ENCODE peak calls at places on chromosomes 16 and 17, in ten cellular contexts. One of them, this sample, is unnamed.

GRCh38 chr17:57373071-57373470 is 116.7 kb downstream of the MSI2 start:
- DNase-seq in cardiac muscle cell: no peak
- DNase-seq in suprapubic skin: no peak
- DNase-seq in astrocyte of the spinal cord: no peak
- DNase-seq in omental fat pad: no peak
- DNase-seq in hepatocyte: no peak
- DNase-seq in brain microvascular endothelial cell: no peak
- DNase-seq in heart left ventricle: no peak
- DNase-seq in transverse colon: no peak
- DNase-seq in breast epithelium: no peak
- DNase-seq in this sample: no peak

GRCh38 chr16:2482181-2483107 is 7.5 kb downstream of the TBC1D24 start:
- DNase-seq in suprapubic skin: no peak
- DNase-seq in brain microvascular endothelial cell: no peak
- DNase-seq in hepatocyte: no peak
- DNase-seq in breast epithelium: peak
- DNase-seq in transverse colon: peak
- DNase-seq in astrocyte of the spinal cord: no peak
- DNase-seq in heart left ventricle: no peak
- DNase-seq in cardiac muscle cell: peak
- DNase-seq in omental fat pad: no peak
- DNase-seq in this sample: no peak

GRCh38 chr17:12958786-12959185 is 59.0 kb downstream of the ELAC2 start:
- DNase-seq in hepatocyte: no peak
- DNase-seq in cardiac muscle cell: no peak
- DNase-seq in astrocyte of the spinal cord: peak
- DNase-seq in omental fat pad: no peak
- DNase-seq in transverse colon: no peak
- DNase-seq in heart left ventricle: no peak
- DNase-seq in brain microvascular endothelial cell: no peak
- DNase-seq in suprapubic skin: no peak
- DNase-seq in breast epithelium: no peak
- DNase-seq in this sample: no peak

GRCh38 chr17:79517812-79518211 is 93.0 kb downstream of the RBFOX3 start:
- DNase-seq in omental fat pad: no peak
- DNase-seq in suprapubic skin: no peak
- DNase-seq in brain microvascular endothelial cell: no peak
- DNase-seq in hepatocyte: no peak
- DNase-seq in breast epithelium: no peak
- DNase-seq in astrocyte of the spinal cord: no peak
- DNase-seq in cardiac muscle cell: no peak
- DNase-seq in transverse colon: no peak
- DNase-seq in heart left ventricle: no peak
- DNase-seq in this sample: no peak

GRCh38 chr17:9755083-9755482 is 36.3 kb downstream of the DHRS7C start:
- DNase-seq in transverse colon: no peak
- DNase-seq in brain microvascular endothelial cell: no peak
- DNase-seq in heart left ventricle: no peak
- DNase-seq in suprapubic skin: no peak
- DNase-seq in astrocyte of the spinal cord: no peak
- DNase-seq in breast epithelium: no peak
- DNase-seq in omental fat pad: no peak
- DNase-seq in cardiac muscle cell: no peak
- DNase-seq in hepatocyte: no peak
- DNase-seq in this sample: no peak

GRCh38 chr16:8807189-8807588 is 9.6 kb downstream of the PMM2 start:
- DNase-seq in hepatocyte: no peak
- DNase-seq in transverse colon: no peak
- DNase-seq in suprapubic skin: no peak
- DNase-seq in astrocyte of the spinal cord: no peak
- DNase-seq in cardiac muscle cell: no peak
- DNase-seq in heart left ventricle: no peak
- DNase-seq in brain microvascular endothelial cell: no peak
- DNase-seq in breast epithelium: no peak
- DNase-seq in omental fat pad: no peak
- DNase-seq in this sample: no peak

GRCh38 chr16:79037429-79038373 is 562.8 kb downstream of the MAF start:
- DNase-seq in suprapubic skin: no peak
- DNase-seq in brain microvascular endothelial cell: no peak
- DNase-seq in omental fat pad: no peak
- DNase-seq in breast epithelium: no peak
- DNase-seq in transverse colon: no peak
- DNase-seq in cardiac muscle cell: no peak
- DNase-seq in astrocyte of the spinal cord: no peak
- DNase-seq in hepatocyte: no peak
- DNase-seq in heart left ventricle: no peak
- DNase-seq in this sample: no peak

GRCh38 chr17:68821860-68822693 is 133.1 kb downstream of the ABCA8 start:
- DNase-seq in omental fat pad: no peak
- DNase-seq in suprapubic skin: no peak
- DNase-seq in astrocyte of the spinal cord: peak
- DNase-seq in brain microvascular endothelial cell: peak
- DNase-seq in hepatocyte: peak
- DNase-seq in transverse colon: no peak
- DNase-seq in cardiac muscle cell: peak
- DNase-seq in heart left ventricle: no peak
- DNase-seq in breast epithelium: no peak
- DNase-seq in this sample: no peak

GRCh38 chr17:27384261-27384701 is 72.0 kb upstream of the KSR1 start:
- DNase-seq in cardiac muscle cell: peak
- DNase-seq in omental fat pad: no peak
- DNase-seq in transverse colon: peak
- DNase-seq in astrocyte of the spinal cord: peak
- DNase-seq in brain microvascular endothelial cell: peak
- DNase-seq in breast epithelium: peak
- DNase-seq in hepatocyte: no peak
- DNase-seq in heart left ventricle: peak
- DNase-seq in suprapubic skin: peak
- DNase-seq in this sample: no peak
- TF ChIP-seq CTCF in cardiac muscle cell: no peak
- TF ChIP-seq CTCF in omental fat pad: no peak
- TF ChIP-seq CTCF in transverse colon: no peak
- TF ChIP-seq CTCF in astrocyte of the spinal cord: no peak
- TF ChIP-seq CTCF in brain microvascular endothelial cell: peak
- TF ChIP-seq CTCF in breast epithelium: no peak
- TF ChIP-seq CTCF in hepatocyte: no peak
- TF ChIP-seq CTCF in heart left ventricle: no peak
- TF ChIP-seq CTCF in suprapubic skin: no peak
- TF ChIP-seq CTCF in this sample: no peak

GRCh38 chr16:3689731-3690130 is 27.6 kb downstream of the TRAP1 start:
- DNase-seq in transverse colon: no peak
- DNase-seq in brain microvascular endothelial cell: no peak
- DNase-seq in omental fat pad: no peak
- DNase-seq in heart left ventricle: no peak
- DNase-seq in hepatocyte: no peak
- DNase-seq in astrocyte of the spinal cord: no peak
- DNase-seq in suprapubic skin: no peak
- DNase-seq in cardiac muscle cell: no peak
- DNase-seq in breast epithelium: no peak
- DNase-seq in this sample: no peak

GRCh38 chr16:3690470-3690918 is 26.8 kb downstream of the TRAP1 start:
- DNase-seq in cardiac muscle cell: peak
- DNase-seq in astrocyte of the spinal cord: peak
- DNase-seq in transverse colon: peak
- DNase-seq in suprapubic skin: peak
- DNase-seq in omental fat pad: peak
- DNase-seq in brain microvascular endothelial cell: peak
- DNase-seq in hepatocyte: peak
- DNase-seq in breast epithelium: peak
- DNase-seq in heart left ventricle: peak
- DNase-seq in this sample: peak

GRCh38 chr16:3687792-3688191 is 29.5 kb downstream of the TRAP1 start:
- DNase-seq in hepatocyte: no peak
- DNase-seq in brain microvascular endothelial cell: no peak
- DNase-seq in transverse colon: no peak
- DNase-seq in heart left ventricle: no peak
- DNase-seq in cardiac muscle cell: no peak
- DNase-seq in suprapubic skin: no peak
- DNase-seq in omental fat pad: no peak
- DNase-seq in astrocyte of the spinal cord: no peak
- DNase-seq in breast epithelium: no peak
- DNase-seq in this sample: no peak

GRCh38 chr16:3691778-3692177 is 25.5 kb downstream of the TRAP1 start:
- DNase-seq in hepatocyte: no peak
- DNase-seq in heart left ventricle: no peak
- DNase-seq in suprapubic skin: no peak
- DNase-seq in cardiac muscle cell: no peak
- DNase-seq in brain microvascular endothelial cell: no peak
- DNase-seq in transverse colon: no peak
- DNase-seq in astrocyte of the spinal cord: no peak
- DNase-seq in omental fat pad: no peak
- DNase-seq in breast epithelium: no peak
- DNase-seq in this sample: no peak

DNA sequence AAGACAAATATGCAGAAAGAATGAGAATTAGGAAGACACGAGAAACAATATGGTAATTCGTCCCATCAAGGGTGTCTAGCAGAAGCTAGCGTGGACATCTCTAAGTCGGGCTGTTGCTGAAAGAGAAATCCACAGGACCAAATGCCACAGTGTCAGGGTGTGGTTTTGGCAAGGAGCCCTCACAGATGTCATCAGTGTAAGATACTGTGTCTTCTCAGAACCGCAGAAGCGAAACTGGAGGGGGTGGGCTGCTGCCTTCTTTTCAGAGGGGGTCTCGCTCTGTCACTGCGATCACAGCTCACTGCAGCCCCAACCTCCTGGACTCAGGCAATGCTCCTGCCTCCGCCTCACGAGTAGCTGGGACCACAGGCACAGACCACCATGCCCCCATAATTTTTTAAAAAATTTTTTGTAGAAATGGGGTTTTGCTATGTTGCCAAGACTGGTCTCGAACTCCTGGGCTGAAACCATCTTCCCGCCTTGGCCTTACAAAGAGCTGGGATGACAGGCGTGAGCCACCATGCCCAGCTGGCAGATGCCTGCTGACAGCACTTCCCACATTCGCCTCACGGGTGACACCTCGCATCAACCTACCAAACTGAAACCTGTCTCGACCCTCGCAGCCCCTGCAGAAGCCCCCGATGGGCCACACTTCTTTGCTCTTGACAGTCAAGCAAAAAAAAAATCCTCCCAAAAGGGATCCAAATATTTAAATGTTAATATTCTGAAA is 26.2 kb downstream of the TRAP1 start:
- DNase-seq in hepatocyte: no peak
- DNase-seq in heart left ventricle: no peak
- DNase-seq in suprapubic skin: no peak
- DNase-seq in brain microvascular endothelial cell: peak
- DNase-seq in transverse colon: no peak
- DNase-seq in astrocyte of the spinal cord: peak
- DNase-seq in cardiac muscle cell: no peak
- DNase-seq in breast epithelium: no peak
- DNase-seq in omental fat pad: no peak
- DNase-seq in this sample: no peak
- TF ChIP-seq CTCF in hepatocyte: no peak
- TF ChIP-seq CTCF in heart left ventricle: no peak
- TF ChIP-seq CTCF in suprapubic skin: no peak
- TF ChIP-seq CTCF in brain microvascular endothelial cell: peak
- TF ChIP-seq CTCF in transverse colon: no peak
- TF ChIP-seq CTCF in astrocyte of the spinal cord: no peak
- TF ChIP-seq CTCF in cardiac muscle cell: no peak
- TF ChIP-seq CTCF in breast epithelium: no peak
- TF ChIP-seq CTCF in omental fat pad: no peak
- TF ChIP-seq CTCF in this sample: no peak

DNA sequence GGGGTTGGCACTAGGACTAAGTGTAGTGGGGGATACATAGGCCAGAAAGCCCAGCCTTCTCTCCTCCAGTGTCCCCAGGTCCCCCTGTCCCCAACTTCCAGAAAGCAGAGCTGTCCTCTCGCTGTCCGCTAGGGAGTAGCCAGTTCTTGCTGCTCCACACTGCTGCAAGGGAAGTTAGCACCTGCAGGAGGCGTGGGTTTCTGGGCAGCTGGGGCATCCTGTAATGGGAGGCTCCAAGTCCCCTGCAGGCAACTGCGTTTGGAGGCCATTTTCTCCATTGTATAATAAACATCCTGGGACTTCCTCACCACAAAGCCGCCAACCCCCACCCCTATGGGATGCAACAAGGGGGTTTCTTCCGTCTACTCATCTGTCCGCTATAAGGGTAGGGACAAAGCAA is 1.7 kb downstream of the RPRML start:
- DNase-seq in transverse colon: peak
- DNase-seq in hepatocyte: peak
- DNase-seq in breast epithelium: no peak
- DNase-seq in heart left ventricle: peak
- DNase-seq in cardiac muscle cell: peak
- DNase-seq in omental fat pad: no peak
- DNase-seq in astrocyte of the spinal cord: no peak
- DNase-seq in suprapubic skin: no peak
- DNase-seq in brain microvascular endothelial cell: no peak
- DNase-seq in this sample: no peak
- TF ChIP-seq CTCF in transverse colon: no peak
- TF ChIP-seq CTCF in hepatocyte: peak
- TF ChIP-seq CTCF in breast epithelium: no peak
- TF ChIP-seq CTCF in heart left ventricle: no peak
- TF ChIP-seq CTCF in cardiac muscle cell: peak
- TF ChIP-seq CTCF in omental fat pad: no peak
- TF ChIP-seq CTCF in astrocyte of the spinal cord: peak
- TF ChIP-seq CTCF in suprapubic skin: no peak
- TF ChIP-seq CTCF in brain microvascular endothelial cell: peak
- TF ChIP-seq CTCF in this sample: peak

GRCh38 chr17:52384695-52385094 is 226.2 kb upstream of the CA10 start:
- DNase-seq in breast epithelium: no peak
- DNase-seq in astrocyte of the spinal cord: no peak
- DNase-seq in brain microvascular endothelial cell: no peak
- DNase-seq in heart left ventricle: no peak
- DNase-seq in omental fat pad: no peak
- DNase-seq in cardiac muscle cell: no peak
- DNase-seq in transverse colon: no peak
- DNase-seq in suprapubic skin: no peak
- DNase-seq in hepatocyte: no peak
- DNase-seq in this sample: no peak

GRCh38 chr17:52388941-52389340 is 230.4 kb upstream of the CA10 start:
- DNase-seq in breast epithelium: no peak
- DNase-seq in suprapubic skin: no peak
- DNase-seq in astrocyte of the spinal cord: no peak
- DNase-seq in brain microvascular endothelial cell: no peak
- DNase-seq in hepatocyte: peak
- DNase-seq in transverse colon: no peak
- DNase-seq in heart left ventricle: no peak
- DNase-seq in cardiac muscle cell: no peak
- DNase-seq in omental fat pad: no peak
- DNase-seq in this sample: no peak

GRCh38 chr17:52378860-52379259 is 220.3 kb upstream of the CA10 start:
- DNase-seq in transverse colon: no peak
- DNase-seq in astrocyte of the spinal cord: no peak
- DNase-seq in heart left ventricle: no peak
- DNase-seq in breast epithelium: no peak
- DNase-seq in cardiac muscle cell: no peak
- DNase-seq in omental fat pad: no peak
- DNase-seq in suprapubic skin: no peak
- DNase-seq in hepatocyte: no peak
- DNase-seq in brain microvascular endothelial cell: no peak
- DNase-seq in this sample: no peak

DNA sequence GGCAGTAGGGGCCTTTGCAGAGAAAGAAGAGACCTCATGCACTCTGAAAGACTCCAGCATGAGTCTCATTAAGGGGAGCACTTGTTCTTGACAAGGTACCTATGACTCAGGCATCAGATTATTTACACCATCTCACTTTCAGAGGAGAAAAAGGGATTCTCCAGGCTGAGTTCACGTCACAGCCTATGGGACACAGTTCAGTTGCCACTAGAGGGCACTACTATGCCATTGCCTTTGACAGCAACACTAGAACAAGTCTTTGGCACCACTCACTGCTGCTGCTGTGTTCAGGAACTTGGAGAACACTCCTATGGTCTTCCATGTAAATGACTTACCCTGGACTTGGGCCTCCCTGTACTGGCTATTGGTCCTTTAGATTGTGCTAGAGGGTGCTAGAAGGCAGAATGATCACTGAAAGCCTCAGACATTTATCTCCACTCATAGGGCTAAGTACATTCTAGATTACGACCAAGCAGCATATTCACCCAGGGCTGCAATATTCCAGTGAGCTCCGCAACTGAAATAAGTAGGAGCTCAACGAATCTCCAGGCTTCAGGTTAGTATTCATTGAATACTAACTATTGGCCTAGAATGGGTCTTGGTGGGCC is 225.1 kb upstream of the CA10 start:
- DNase-seq in brain microvascular endothelial cell: peak
- DNase-seq in heart left ventricle: peak
- DNase-seq in hepatocyte: peak
- DNase-seq in astrocyte of the spinal cord: peak
- DNase-seq in suprapubic skin: no peak
- DNase-seq in transverse colon: peak
- DNase-seq in omental fat pad: no peak
- DNase-seq in cardiac muscle cell: peak
- DNase-seq in breast epithelium: peak
- DNase-seq in this sample: no peak
- TF ChIP-seq CTCF in brain microvascular endothelial cell: peak
- TF ChIP-seq CTCF in heart left ventricle: peak
- TF ChIP-seq CTCF in hepatocyte: peak
- TF ChIP-seq CTCF in astrocyte of the spinal cord: peak
- TF ChIP-seq CTCF in suprapubic skin: peak
- TF ChIP-seq CTCF in transverse colon: peak
- TF ChIP-seq CTCF in omental fat pad: no peak
- TF ChIP-seq CTCF in cardiac muscle cell: peak
- TF ChIP-seq CTCF in breast epithelium: no peak
- TF ChIP-seq CTCF in this sample: peak